ENCODE peak calls at places on chromosomes 6 and 20, in ten cellular contexts. F is GM04504, S is DMS 273 treated with DMSO at 0.1 percent for 48 hours, P is GM04503, B is IMR-90, K is HEK293T, T is NCI-H1092, H is C1 segment of cervical spinal cord, L is left ventricle myocardium inferior, G is tibial artery. N is an unnamed sample.

GRCh38 chr6:37093728-37094069 is 76.3 kb upstream of the PIM1 start:
- DNase-seq in F (no peak), S (no peak), P (no peak), B (no peak), K (no peak), T (no peak), H (no peak), L (no peak), G (no peak), N (no peak)

GRCh38 chr6:42403831-42404230 is 47.9 kb downstream of the TRERF1 start:
- DNase-seq in F (no peak), S (no peak), P (no peak), B (no peak), K (no peak), T (no peak), H (no peak), L (no peak), G (no peak), N (no peak)

GRCh38 chr6:1726341-1726763 is 116.6 kb downstream of the FOXC1 start:
- DNase-seq in F (no peak), S (no peak), P (no peak), B (no peak), K (no peak), T (peak), H (no peak), L (no peak), G (no peak), N (no peak)

GRCh38 chr20:25149986-25150385 is 45.5 kb upstream of the ENTPD6 start:
- DNase-seq in F (no peak), S (no peak), P (no peak), B (no peak), K (no peak), T (no peak), H (no peak), L (no peak), G (no peak), N (no peak)

GRCh38 chr6:38929560-38929959 is 119.0 kb upstream of the GLP1R start:
- DNase-seq in F (no peak), S (no peak), P (no peak), B (no peak), K (no peak), T (no peak), H (no peak), L (no peak), G (no peak), N (no peak)

GRCh38 chr20:49385471-49385870 is 97.0 kb downstream of the KCNB1 start:
- DNase-seq in F (peak), S (peak), P (no peak), B (peak), K (peak), T (no peak), H (no peak), L (no peak), G (no peak), N (no peak)

GRCh38 chr20:16072220-16072619 is 501.0 kb downstream of the KIF16B start:
- DNase-seq in F (no peak), S (no peak), P (no peak), B (no peak), K (no peak), T (no peak), H (no peak), L (no peak), G (no peak), N (no peak)

GRCh38 chr20:8144282-8145245 is 12.5 kb downstream of the PLCB1 start:
- DNase-seq in F (peak), S (no peak), P (peak), B (peak), K (no peak), T (no peak), H (no peak), L (no peak), G (no peak), N (no peak)

GRCh38 chr6:16132909-16133308 is 4.0 kb downstream of the MYLIP start:
- DNase-seq in F (no peak), S (no peak), P (no peak), B (no peak), K (no peak), T (no peak), H (no peak), L (no peak), G (no peak), N (no peak)

GRCh38 chr6:3016473-3017280 is 17.0 kb downstream of the NQO2 start:
- DNase-seq in F (no peak), S (no peak), P (no peak), B (no peak), K (no peak), T (no peak), H (no peak), L (no peak), G (no peak), N (no peak)

GRCh38 chr6:1738682-1739081 is 129.0 kb downstream of the FOXC1 start:
- DNase-seq in F (no peak), S (no peak), P (no peak), B (no peak), K (no peak), T (no peak), H (no peak), L (no peak), G (no peak), N (no peak)

GRCh38 chr20:58213716-58214115 is 14.7 kb downstream of the ANKRD60 start:
- DNase-seq in F (no peak), S (no peak), P (no peak), B (no peak), K (no peak), T (no peak), H (no peak), L (no peak), G (no peak), N (no peak)

GRCh38 chr6:7047071-7047470 is 60.7 kb upstream of the RREB1 start:
- DNase-seq in F (no peak), S (no peak), P (no peak), B (no peak), K (no peak), T (no peak), H (no peak), L (no peak), G (no peak), N (no peak)

GRCh38 chr20:62214067-62214466 is 6.0 kb downstream of the HRH3 start:
- DNase-seq in F (no peak), S (no peak), P (no peak), B (no peak), K (no peak), T (no peak), H (no peak), L (no peak), G (no peak), N (no peak)

GRCh38 chr6:165186041-165186440 is 123.4 kb downstream of the C6orf118 start:
- DNase-seq in F (no peak), S (no peak), P (no peak), B (no peak), K (no peak), T (no peak), H (no peak), L (no peak), G (no peak), N (no peak)

GRCh38 chr6:24753545-24753944 is 21.2 kb upstream of the GMNN start:
- DNase-seq in F (no peak), S (no peak), P (no peak), B (no peak), K (no peak), T (no peak), H (no peak), L (no peak), G (no peak), N (no peak)

GRCh38 chr6:63573899-63574553 is 1.7 kb downstream of the LOC128125822 start:
- DNase-seq in F (no peak), S (no peak), P (no peak), B (peak), K (peak), T (no peak), H (no peak), L (no peak), G (no peak), N (no peak)

GRCh38 chr6:3443221-3443515 is 13.7 kb downstream of the SLC22A23 start:
- DNase-seq in F (no peak), S (no peak), P (no peak), B (no peak), K (no peak), T (no peak), H (no peak), L (no peak), G (no peak), N (no peak)

GRCh38 chr6:147506704-147507114 is 1.8 kb upstream of the SAMD5 start:
- DNase-seq in F (no peak), S (peak), P (no peak), B (peak), K (peak), T (no peak), H (no peak), L (peak), G (peak), N (peak)

GRCh38 chr6:168051648-168052047 is 27.4 kb downstream of the FRMD1 start:
- DNase-seq in F (no peak), S (no peak), P (no peak), B (no peak), K (no peak), T (no peak), H (no peak), L (no peak), G (no peak), N (no peak)

GRCh38 chr6:150915156-150915555 is 49.7 kb downstream of the MTHFD1L start:
- DNase-seq in F (no peak), S (no peak), P (no peak), B (peak), K (no peak), T (no peak), H (no peak), L (no peak), G (no peak), N (no peak)

GRCh38 chr20:35724321-35725230 is 17.5 kb downstream of the RBM39 start:
- DNase-seq in F (no peak), S (no peak), P (no peak), B (no peak), K (no peak), T (no peak), H (no peak), L (no peak), G (no peak), N (no peak)

GRCh38 chr6:74519172-74519571 is 686.7 kb downstream of the COL12A1 start:
- DNase-seq in F (peak), S (no peak), P (peak), B (peak), K (no peak), T (no peak), H (no peak), L (no peak), G (no peak), N (no peak)

GRCh38 chr6:134774244-134774643 is 175.7 kb downstream of the ALDH8A1 start:
- DNase-seq in F (no peak), S (no peak), P (peak), B (peak), K (no peak), T (no peak), H (no peak), L (no peak), G (no peak), N (no peak)

GRCh38 chr6:111872521-111873177 is 603 bp downstream of the FYN start:
- DNase-seq in F (no peak), S (peak), P (no peak), B (peak), K (peak), T (no peak), H (no peak), L (peak), G (peak), N (peak)

GRCh38 chr6:30902709-30903108 is 5.3 kb upstream of the GTF2H4 start:
- DNase-seq in F (no peak), S (no peak), P (no peak), B (no peak), K (no peak), T (no peak), H (no peak), L (no peak), G (no peak), N (no peak)

GRCh38 chr6:163706688-163707087 is 292.2 kb downstream of the QKI start:
- DNase-seq in F (no peak), S (no peak), P (no peak), B (no peak), K (no peak), T (no peak), H (no peak), L (no peak), G (no peak), N (no peak)

GRCh38 chr20:38727602-38728236 is 3.4 kb downstream of the SLC32A1 start:
- DNase-seq in F (no peak), S (no peak), P (no peak), B (no peak), K (no peak), T (no peak), H (no peak), L (no peak), G (no peak), N (no peak)

GRCh38 chr6:64254558-64254957 is 619.0 kb downstream of the PHF3 start:
- DNase-seq in F (no peak), S (no peak), P (no peak), B (no peak), K (no peak), T (no peak), H (no peak), L (no peak), G (no peak), N (no peak)

GRCh38 chr6:130547723-130548122 is 181.9 kb downstream of the TMEM200A start:
- DNase-seq in F (no peak), S (no peak), P (no peak), B (no peak), K (no peak), T (no peak), H (no peak), L (no peak), G (no peak), N (no peak)

GRCh38 chr20:46235086-46235485 is 73.2 kb downstream of the CDH22 start:
- DNase-seq in F (no peak), S (no peak), P (no peak), B (no peak), K (no peak), T (no peak), H (no peak), L (no peak), G (no peak), N (no peak)

GRCh38 chr20:17505664-17506517 is 25.3 kb downstream of the BFSP1 start:
- DNase-seq in F (no peak), S (no peak), P (no peak), B (peak), K (no peak), T (no peak), H (no peak), L (no peak), G (no peak), N (no peak)

GRCh38 chr6:170022291-170022722 is 268.6 kb downstream of the DLL1 start:
- DNase-seq in F (no peak), S (no peak), P (no peak), B (no peak), K (no peak), T (no peak), H (no peak), L (no peak), G (peak), N (no peak)